ENCODE peak calls at places on chromosome 6, in six cellular contexts. E is foreskin fibroblast; Y is GM06990; B is lung; I is activated T-helper 1 cell treated with anti-CD3 and anti-CD28 coated beads, Interleukin-12 subunit alpha, Interleukin-12 subunit beta, Interleukin-2, Interleukin-4 antibody, amounts not matched to agents 30 ng/mL and 10 ng/mL and 1 ng/mL, durations not matched to agents 14 hours and 24 hours and 36 hours; H is NCI-H2029. L is an unnamed sample.

GRCh38 chr6:5657684-5658429 is 348.9 kb downstream of the NRN1 start:
- DNase-seq in E (peak; percentile 34), Y (no peak), B (no peak), I (no peak), H (no peak), L (no peak)

GRCh38 chr6:35213161-35213823 is 464 bp upstream of the SCUBE3 start:
- DNase-seq in E (peak; percentile 40), Y (no peak), B (no peak), I (no peak), H (no peak), L (no peak)

GRCh38 chr6:77454386-77454785 is 8.9 kb downstream of the HTR1B start:
- DNase-seq in E (no peak), Y (no peak), B (no peak), I (no peak), H (no peak), L (no peak)

GRCh38 chr6:42093582-42094329 is 43.4 kb downstream of the TAF8 start:
- DNase-seq in E (no peak), Y (no peak), B (no peak), I (no peak), H (no peak), L (no peak)

GRCh38 chr6:168189679-168190405 is 110.8 kb upstream of the FRMD1 start:
- DNase-seq in E (no peak), Y (no peak), B (no peak), I (no peak), H (no peak), L (no peak)

GRCh38 chr6:137001287-137001976 is 43.3 kb downstream of the IL20RA start:
- DNase-seq in E (no peak), Y (no peak), B (no peak), I (no peak), H (peak; percentile 66), L (no peak)

GRCh38 chr6:168371635-168371988 is 52.0 kb upstream of the DACT2 start:
- DNase-seq in E (no peak), Y (no peak), B (no peak), I (no peak), H (peak; percentile 17), L (no peak)

GRCh38 chr6:38599966-38600550 is 39.7 kb downstream of the BTBD9 start:
- DNase-seq in E (no peak), Y (no peak), B (no peak), I (no peak), H (no peak), L (no peak)

GRCh38 chr6:90415178-90415577 is 118.5 kb upstream of the BACH2 start:
- DNase-seq in E (no peak), Y (no peak), B (peak; percentile 25), I (no peak), H (no peak), L (no peak)

GRCh38 chr6:65448806-65449397 is 258.1 kb downstream of the EYS start:
- DNase-seq in E (no peak), Y (no peak), B (no peak), I (no peak), H (no peak), L (no peak)

GRCh38 chr6:169829786-169830185 is 78.4 kb downstream of the ERMARD start:
- DNase-seq in E (no peak), Y (no peak), B (no peak), I (no peak), H (no peak), L (no peak)

GRCh38 chr6:151340206-151340978 is 51.0 kb downstream of the ZBTB2 start:
- DNase-seq in E (peak; percentile 53), Y (no peak), B (no peak), I (no peak), H (no peak), L (no peak)

GRCh38 chr6:44128020-44128917 is 915 bp downstream of the TMEM63B start:
- DNase-seq in E (peak; percentile 70), Y (peak; percentile 44), B (no peak), I (no peak), H (no peak), L (no peak)

GRCh38 chr6:2877057-2877882 is 25.8 kb downstream of the SERPINB9 start:
- DNase-seq in E (peak; percentile 75), Y (no peak), B (no peak), I (no peak), H (no peak), L (no peak)

GRCh38 chr6:53411451-53411850 is 62.7 kb upstream of the ELOVL5 start:
- DNase-seq in E (no peak), Y (no peak), B (no peak), I (no peak), H (no peak), L (no peak)

GRCh38 chr6:1580109-1580508 is 29.6 kb upstream of the FOXC1 start:
- DNase-seq in E (peak; percentile 76), Y (no peak), B (no peak), I (no peak), H (no peak), L (no peak)

GRCh38 chr6:130622142-130622541 is 205.1 kb upstream of the SMLR1 start:
- DNase-seq in E (peak; percentile 50), Y (no peak), B (no peak), I (no peak), H (no peak), L (no peak)

GRCh38 chr6:45966340-45966739 is 49.3 kb downstream of the CLIC5 start:
- DNase-seq in E (no peak), Y (no peak), B (no peak), I (no peak), H (no peak), L (no peak)

GRCh38 chr6:110566346-110567125 is 90.1 kb upstream of the SLC22A16 start:
- DNase-seq in E (no peak), Y (no peak), B (no peak), I (no peak), H (no peak), L (no peak)

GRCh38 chr6:72084992-72085569 is 198.7 kb downstream of the RIMS1 start:
- DNase-seq in E (peak; percentile 28), Y (no peak), B (no peak), I (no peak), H (no peak), L (no peak)

GRCh38 chr6:20840675-20841074 is 306.4 kb downstream of the CDKAL1 start:
- DNase-seq in E (peak; percentile 49), Y (no peak), B (no peak), I (no peak), H (no peak), L (no peak)

GRCh38 chr6:15077964-15078363 is 167.9 kb upstream of the JARID2 start:
- DNase-seq in E (no peak), Y (no peak), B (no peak), I (no peak), H (no peak), L (no peak)

GRCh38 chr6:72328775-72329174 is 293.1 kb upstream of the KCNQ5 start:
- DNase-seq in E (peak; percentile 34), Y (no peak), B (no peak), I (no peak), H (no peak), L (no peak)

GRCh38 chr6:149166747-149167146 is 150.8 kb upstream of the TAB2 start:
- DNase-seq in E (no peak), Y (no peak), B (no peak), I (no peak), H (no peak), L (no peak)

GRCh38 chr6:63546697-63547096 is 25.6 kb upstream of the LOC128125822 start:
- DNase-seq in E (no peak), Y (no peak), B (no peak), I (no peak), H (no peak), L (no peak)

GRCh38 chr6:47733879-47734558 is 35.6 kb downstream of the ADGRF4 start:
- DNase-seq in E (no peak), Y (peak; percentile 22), B (no peak), I (no peak), H (no peak), L (no peak)